ENCODE peak calls at places on chromosome X, in four cellular contexts. S is WTC11, Y is PC-3, O is kidney epithelial cell. J is an unnamed sample.

GRCh38 chrX:11908371-11908770 is 150.3 kb downstream of the MSL3 start:
- DNase-seq in Y (peak; percentile 63), O (no peak), S (peak; percentile 8), J (no peak)

GRCh38 chrX:32448320-32448719 is 763.0 kb downstream of the DMD start:
- DNase-seq in Y (no peak), O (no peak), S (no peak), J (no peak)

GRCh38 chrX:154727418-154728323 is 23.2 kb downstream of the GAB3 start:
- DNase-seq in S (no peak), Y (peak; percentile 39), O (no peak), J (no peak)

GRCh38 chrX:152245231-152245630 is 106.9 kb upstream of the MAGEA10 start:
- DNase-seq in S (no peak), O (no peak), Y (peak; percentile 2), J (no peak)

GRCh38 chrX:48677456-48678030 is 6.1 kb upstream of the WAS start:
- DNase-seq in O (no peak), S (no peak), Y (no peak), J (no peak)

GRCh38 chrX:120604359-120604782 is 470 bp downstream of the MCTS1 start:
- DNase-seq in O (no peak), Y (peak; percentile 37), S (no peak), J (peak; percentile 35)

GRCh38 chrX:68238568-68238967 is 194.7 kb downstream of the OPHN1 start:
- DNase-seq in S (peak; percentile 51), Y (peak; percentile 43), O (no peak), J (no peak)

GRCh38 chrX:109774706-109775105 is 41.6 kb upstream of the ACSL4 start:
- DNase-seq in S (no peak), Y (peak; percentile 76), O (peak; percentile 16), J (no peak)

GRCh38 chrX:10050481-10050880 is 83.3 kb downstream of the CLDN34 start:
- DNase-seq in Y (no peak), S (peak; percentile 65), O (no peak), J (no peak)

GRCh38 chrX:110081740-110082139 is 78.8 kb downstream of the TMEM164 start:
- DNase-seq in Y (peak; percentile 3), S (no peak), O (no peak), J (peak; percentile 61)

GRCh38 chrX:122517781-122518180 is 666.3 kb upstream of the GRIA3 start:
- DNase-seq in S (no peak), Y (peak; percentile 42), O (no peak), J (no peak)

GRCh38 chrX:20668550-20668949 is 401.8 kb upstream of the RPS6KA3 start:
- DNase-seq in O (no peak), S (no peak), Y (no peak), J (no peak)

GRCh38 chrX:133953078-133953477 is 32.3 kb downstream of the GPC3 start:
- DNase-seq in O (no peak), S (no peak), Y (no peak), J (no peak)

GRCh38 chrX:101925733-101926132 is 6.1 kb downstream of the ZMAT1 start:
- DNase-seq in Y (no peak), S (no peak), O (no peak), J (no peak)

GRCh38 chrX:64894454-64895038 is 81.7 kb downstream of the ZC4H2 start:
- DNase-seq in S (peak; percentile 57), Y (peak; percentile 64), O (no peak), J (no peak)

GRCh38 chrX:70030242-70030823 is 19.4 kb downstream of the AWAT2 start:
- DNase-seq in Y (peak; percentile 69), O (no peak), S (peak; percentile 49), J (peak; percentile 54)

GRCh38 chrX:122245175-122245574 is 938.9 kb upstream of the GRIA3 start:
- DNase-seq in Y (no peak), O (no peak), S (no peak), J (no peak)

GRCh38 chrX:30865020-30865419 is 24.0 kb downstream of the TAB3 start:
- DNase-seq in S (peak; percentile 27), Y (peak; percentile 50), O (no peak), J (no peak)

GRCh38 chrX:56281789-56282188 is 49.6 kb downstream of the KLF8 start:
- DNase-seq in S (no peak), Y (peak; percentile 54), O (no peak), J (no peak)

GRCh38 chrX:13750204-13750603 is 15.7 kb downstream of the OFD1 start:
- DNase-seq in S (no peak), O (no peak), Y (peak; percentile 78), J (no peak)

GRCh38 chrX:109199726-109200125 is 282.2 kb downstream of the GUCY2F start:
- DNase-seq in S (no peak), O (no peak), Y (no peak), J (no peak)

GRCh38 chrX:47358387-47359065 is 11.9 kb upstream of the ZNF157 start:
- DNase-seq in Y (peak; percentile 2), S (no peak), O (no peak), J (no peak)

GRCh38 chrX:47360423-47361179 is 9.8 kb upstream of the ZNF157 start:
- DNase-seq in Y (no peak), S (no peak), O (no peak), J (no peak)

GRCh38 chrX:47366051-47366722 is 4.2 kb upstream of the ZNF157 start:
- DNase-seq in Y (peak; percentile 43), O (peak; percentile 34), S (peak; percentile 71), J (peak; percentile 62)

DNA sequence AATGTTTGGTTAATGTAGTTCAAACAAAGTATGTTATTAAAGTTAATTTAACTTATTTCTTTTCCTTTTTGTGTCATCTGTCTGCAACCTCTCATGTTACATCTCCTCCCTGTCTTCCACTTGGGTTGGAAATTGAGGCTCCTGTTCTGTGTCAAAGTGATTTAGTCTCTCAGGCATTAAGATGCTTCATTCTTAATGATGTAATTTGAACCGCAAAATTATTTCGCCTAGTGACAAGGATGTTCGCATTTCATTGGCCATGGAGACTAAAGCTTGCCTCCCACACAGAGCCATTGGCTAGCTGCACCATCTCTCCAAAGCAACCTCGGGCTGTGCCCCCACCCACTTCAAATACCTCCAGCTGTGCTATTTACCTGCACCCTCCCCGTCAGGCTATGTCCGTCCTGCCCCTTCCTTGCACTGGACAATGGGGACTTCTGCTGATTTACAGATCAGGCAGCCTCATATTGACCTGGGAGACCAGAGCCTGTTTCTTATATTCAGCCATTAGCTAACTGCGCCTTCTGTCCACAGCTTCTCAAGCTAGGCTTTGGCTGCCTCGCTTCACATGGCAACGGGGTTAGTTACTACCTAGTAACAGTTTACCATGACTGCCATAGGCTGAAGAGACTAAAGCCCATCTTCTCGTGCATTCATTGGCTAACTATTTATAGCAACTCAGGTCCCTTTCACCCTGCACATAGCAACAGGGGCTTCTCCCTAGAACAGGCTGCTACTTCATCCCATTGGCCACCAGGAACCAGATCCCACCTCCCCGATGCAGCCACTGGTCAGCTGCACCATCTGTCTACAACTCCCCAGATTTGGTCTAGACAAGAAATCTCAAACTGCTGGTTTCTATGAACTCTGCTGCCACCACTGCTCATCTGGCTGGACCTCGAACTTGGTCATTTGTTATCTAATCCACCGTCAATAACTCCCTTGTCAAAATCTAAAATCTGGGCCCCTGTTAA is 8.6 kb upstream of the ZNF157 start:
- DNase-seq in O (peak; percentile 92), S (peak; percentile 78), Y (peak; percentile 67), J (peak; percentile 59)
- TF ChIP-seq CTCF in O (peak; percentile 23), S (no peak), Y (no peak), J (no peak)

DNA sequence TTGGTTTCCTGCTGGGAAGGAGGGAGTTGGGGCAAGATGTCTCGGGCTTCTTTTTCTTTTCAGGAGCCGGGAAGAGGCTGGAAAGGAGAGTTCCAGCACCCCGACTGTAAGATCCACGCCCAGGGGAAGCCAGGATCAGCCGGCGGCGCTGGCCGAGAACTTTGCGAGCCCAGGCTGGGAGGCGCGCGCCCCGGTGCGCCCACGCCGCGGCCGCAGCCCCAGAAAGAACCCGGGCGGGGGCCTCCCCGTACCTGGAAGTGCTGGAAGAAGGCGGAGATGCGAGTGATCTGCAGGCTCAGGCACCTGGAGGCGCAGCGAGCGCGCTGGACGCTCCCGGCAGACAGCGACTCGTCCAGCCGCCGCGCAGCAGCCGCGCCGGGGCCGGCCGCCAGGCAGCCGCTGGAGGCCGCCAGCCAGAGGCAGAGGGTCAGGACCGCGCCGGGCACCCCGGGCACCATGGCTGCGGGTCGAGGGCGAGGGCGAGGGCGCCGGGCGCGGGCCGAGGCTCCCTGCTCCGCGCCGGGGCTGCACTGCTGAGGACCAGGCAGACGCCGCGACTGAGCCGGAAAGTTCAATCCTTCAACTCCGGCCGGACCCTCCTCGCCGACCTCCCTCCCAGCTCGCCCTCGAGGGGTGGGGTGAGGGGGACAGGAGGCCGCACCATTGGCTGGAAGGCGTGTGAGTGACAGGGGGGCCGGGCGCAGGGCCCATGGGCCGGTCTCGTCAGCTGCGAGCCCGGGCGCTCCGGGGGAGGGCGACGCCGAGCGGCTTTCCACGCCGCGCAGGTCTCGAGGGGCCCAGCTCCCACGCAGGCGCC is at the start of gene ANOS1:
- DNase-seq in O (no peak), S (peak; percentile 78), Y (peak; percentile 56), J (peak; percentile 69)
- TF ChIP-seq CTCF in O (no peak), S (no peak), Y (no peak), J (no peak)

DNA sequence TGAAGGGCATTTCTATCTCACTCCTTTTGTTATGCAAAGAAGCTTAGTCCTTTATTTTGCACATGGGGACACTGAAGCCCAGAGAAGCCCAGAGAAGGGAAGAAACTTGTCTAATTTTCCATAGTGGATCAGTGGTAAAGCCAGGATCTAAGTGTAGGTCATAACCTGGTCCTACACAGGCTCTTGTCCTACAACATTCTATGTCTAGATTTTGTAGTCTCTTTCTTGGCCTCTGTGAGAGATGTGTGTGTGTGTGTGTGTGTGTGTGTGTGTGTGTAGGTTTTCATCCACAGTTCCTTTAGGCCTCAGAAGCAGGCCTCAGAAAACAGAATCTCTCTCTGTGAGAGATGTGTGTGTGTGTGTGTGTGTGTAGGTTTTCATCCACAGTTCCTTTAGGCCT is 38.3 kb downstream of the VSIG4 start:
- DNase-seq in O (no peak), S (no peak), Y (no peak), J (no peak)
- TF ChIP-seq CTCF in O (no peak), S (no peak), Y (no peak), J (no peak)

GRCh38 chrX:40154229-40154852 is 56.6 kb upstream of the BCOR start:
- DNase-seq in O (no peak), S (peak; percentile 48), Y (peak; percentile 40), J (no peak)

GRCh38 chrX:40154853-40155616 is 57.3 kb upstream of the BCOR start:
- DNase-seq in S (peak; percentile 50), Y (peak; percentile 31), O (no peak), J (peak; percentile 77)

GRCh38 chrX:40152706-40153334 is 55.1 kb upstream of the BCOR start:
- DNase-seq in O (no peak), S (no peak), Y (peak; percentile 50), J (peak; percentile 90)

GRCh38 chrX:40152173-40152705 is 54.5 kb upstream of the BCOR start:
- DNase-seq in Y (peak; percentile 35), S (peak; percentile 20), O (no peak), J (peak; percentile 72)

DNA sequence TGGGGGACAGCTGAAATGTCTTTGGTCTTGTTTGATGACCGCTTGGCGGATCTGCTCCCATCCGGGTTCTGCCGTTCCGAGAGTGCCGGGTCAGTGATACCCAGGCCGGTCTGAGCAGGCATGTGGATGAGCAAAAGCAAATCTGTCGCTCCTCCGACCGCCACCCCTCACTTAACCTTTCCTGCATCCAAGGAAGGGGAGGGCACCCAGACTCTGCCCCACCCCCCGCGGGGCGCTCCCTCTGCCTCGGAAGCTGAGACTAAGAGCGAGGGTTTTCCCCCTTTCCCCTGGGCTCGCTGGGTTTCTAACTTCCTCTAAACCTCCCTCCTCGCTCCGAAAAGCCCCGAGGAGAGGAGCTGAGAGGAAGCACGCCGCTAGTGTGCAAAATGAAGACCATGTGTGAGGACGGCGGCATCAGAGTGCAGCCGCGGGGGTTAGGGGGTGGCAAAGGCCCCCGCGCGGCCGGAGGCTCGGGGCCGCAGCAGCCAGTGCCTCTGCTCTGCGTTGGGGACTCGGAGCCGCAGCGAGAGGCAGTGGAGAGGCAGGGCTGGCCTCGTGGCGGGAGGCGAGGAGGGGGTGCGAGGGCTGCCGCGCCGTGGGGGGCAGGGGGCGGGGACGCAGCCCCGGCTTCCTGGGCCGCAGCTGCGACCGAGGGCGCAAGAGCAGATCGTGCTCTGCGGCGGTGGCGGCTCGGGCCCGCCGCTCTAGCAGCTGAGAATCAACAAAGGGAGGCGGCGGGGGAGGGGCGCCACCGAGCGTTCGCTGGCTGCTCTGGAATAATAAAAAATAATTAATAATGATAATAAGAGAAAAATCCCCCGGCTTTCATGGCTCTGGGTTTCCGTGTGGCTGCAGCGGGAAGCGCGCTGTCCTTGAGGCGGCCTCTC is 55.8 kb upstream of the BCOR start:
- DNase-seq in S (peak; percentile 26), O (no peak), Y (peak; percentile 36), J (peak; percentile 71)
- TF ChIP-seq CTCF in S (no peak), O (no peak), Y (peak; percentile 8), J (no peak)